ENCODE peak calls at places on chromosomes 7 and 10, in eight cellular contexts. P is AG20443; E is NCI-H1436; D is activated CD4-positive, alpha-beta T cell treated with anti-CD3 and anti-CD28 coated beads, Interleukin-2, amount 10 ng/mL, durations not matched to agents 7 days and 5 days; O is cardiac muscle cell; S is CD8-positive, alpha-beta T cell; B is anterior cingulate cortex; Y is Caki2. V is an unnamed sample.

GRCh38 chr7:30427296-30428080 is 51.1 kb downstream of the NOD1 start:
- DNase-seq in P (no peak), E (no peak), D (no peak), O (no peak), S (no peak), B (no peak), Y (no peak), V (no peak)

GRCh38 chr10:51860257-51860656 is 160.9 kb upstream of the CSTF2T start:
- DNase-seq in P (peak), E (no peak), D (no peak), O (peak), S (no peak), B (no peak), Y (no peak), V (no peak)

GRCh38 chr7:48053823-48054222 is 18.5 kb downstream of the C7orf57 start:
- DNase-seq in P (no peak), E (no peak), D (no peak), O (no peak), S (no peak), B (no peak), Y (no peak), V (no peak)

GRCh38 chr10:43685744-43686143 is 37.1 kb upstream of the ZNF32 start:
- DNase-seq in P (no peak), E (no peak), D (no peak), O (peak), S (no peak), B (no peak), Y (no peak), V (no peak)

GRCh38 chr7:78473011-78473410 is 674.4 kb downstream of the PHTF2 start:
- DNase-seq in P (peak), E (no peak), D (no peak), O (no peak), S (no peak), B (no peak), Y (no peak), V (no peak)

GRCh38 chr7:80890839-80891544 is 27.9 kb downstream of the SEMA3C start:
- DNase-seq in P (no peak), E (no peak), D (no peak), O (no peak), S (no peak), B (no peak), Y (no peak), V (no peak)

GRCh38 chr7:19275000-19275399 is 129.8 kb upstream of the FERD3L start:
- DNase-seq in P (no peak), E (no peak), D (no peak), O (no peak), S (no peak), B (no peak), Y (no peak), V (no peak)

GRCh38 chr10:117699436-117700075 is 157.0 kb downstream of the EMX2 start:
- DNase-seq in P (peak), E (no peak), D (no peak), O (no peak), S (no peak), B (no peak), Y (no peak), V (no peak)

GRCh38 chr10:30051220-30051619 is 8.2 kb downstream of the JCAD start:
- DNase-seq in P (no peak), E (no peak), D (no peak), O (no peak), S (no peak), B (no peak), Y (peak), V (no peak)

GRCh38 chr7:28700790-28701203 is 257.3 kb downstream of the TRIL start:
- DNase-seq in P (no peak), E (peak), D (no peak), O (no peak), S (no peak), B (no peak), Y (no peak), V (peak)

V was measured in COR-L47.